ENCODE peak calls at places on chromosomes 3 and 15, in ten cellular contexts. P is fibroblast of pulmonary artery, O is epithelial cell of esophagus, M is cardiac fibroblast, J is heart right ventricle, T is nephron progenitor cell, D is body of pancreas, L is endothelial cell, F is HepG2, Q is right atrium auricular region. U is an unnamed sample.

GRCh38 chr3:187750041-187750512 is 4.8 kb upstream of the BCL6 start:
- DNase-seq in Q (no peak), O (peak), P (no peak), F (peak), J (peak), M (peak), L (peak), D (peak), T (peak), U (no peak)

GRCh38 chr3:43273429-43273828 is 12.9 kb upstream of the SNRK start:
- DNase-seq in D (no peak), O (no peak), L (no peak), M (no peak), J (no peak), P (no peak), F (no peak), Q (no peak), T (no peak), U (no peak)

GRCh38 chr3:186281172-186281571 is 80.9 kb downstream of the DGKG start:
- DNase-seq in L (no peak), D (no peak), J (no peak), Q (peak), F (no peak), M (peak), O (peak), P (peak), T (no peak), U (peak)

GRCh38 chr3:9930804-9931418 is 2.7 kb upstream of the CRELD1 start:
- DNase-seq in Q (no peak), D (no peak), J (no peak), T (no peak), O (no peak), L (no peak), M (peak), F (peak), P (peak), U (no peak)

GRCh38 chr3:156201411-156202405 is 81.3 kb downstream of the KCNAB1 start:
- DNase-seq in P (no peak), O (peak), J (no peak), M (no peak), Q (no peak), D (no peak), F (no peak), L (no peak), T (no peak), U (no peak)

GRCh38 chr3:52495096-52495495 is at the start of gene STAB1:
- DNase-seq in L (peak), J (peak), P (no peak), Q (peak), D (no peak), M (no peak), T (no peak), F (no peak), O (no peak), U (no peak)

GRCh38 chr15:86163771-86164170 is 84.1 kb downstream of the AGBL1 start:
- DNase-seq in M (no peak), O (no peak), Q (no peak), T (no peak), J (no peak), D (no peak), P (no peak), F (no peak), L (no peak), U (peak)

GRCh38 chr3:29755416-29755815 is 474.5 kb downstream of the RBMS3 start:
- DNase-seq in F (no peak), O (no peak), M (no peak), P (no peak), L (no peak), Q (no peak), J (no peak), T (no peak), D (no peak), U (no peak)

GRCh38 chr15:51424780-51425179 is 83.3 kb downstream of the GLDN start:
- DNase-seq in Q (no peak), O (peak), M (no peak), D (no peak), L (no peak), T (no peak), F (no peak), J (no peak), P (no peak), U (peak)

GRCh38 chr15:57060799-57061198 is 142.4 kb downstream of the TCF12 start:
- DNase-seq in P (peak), O (peak), D (no peak), F (peak), L (no peak), Q (no peak), T (no peak), J (no peak), M (peak), U (peak)

GRCh38 chr15:82680200-82681102 is 29.2 kb downstream of the AP3B2 start:
- DNase-seq in O (peak), D (peak), L (peak), Q (no peak), P (no peak), J (no peak), M (no peak), F (no peak), T (peak), U (peak)
- TF ChIP-seq CTCF in O (peak), D (peak), L (no peak), Q (no peak), P (no peak), J (no peak), M (no peak), F (no peak), T (no peak), U (peak)

GRCh38 chr3:160577551-160578195 is 12.3 kb upstream of the KPNA4 start:
- DNase-seq in F (peak), L (no peak), D (peak), J (no peak), T (no peak), Q (no peak), O (peak), M (peak), P (peak), U (peak)
- TF ChIP-seq CTCF in F (peak), L (no peak), D (peak), J (peak), T (no peak), Q (no peak), O (peak), M (no peak), P (peak), U (no peak)

DNA sequence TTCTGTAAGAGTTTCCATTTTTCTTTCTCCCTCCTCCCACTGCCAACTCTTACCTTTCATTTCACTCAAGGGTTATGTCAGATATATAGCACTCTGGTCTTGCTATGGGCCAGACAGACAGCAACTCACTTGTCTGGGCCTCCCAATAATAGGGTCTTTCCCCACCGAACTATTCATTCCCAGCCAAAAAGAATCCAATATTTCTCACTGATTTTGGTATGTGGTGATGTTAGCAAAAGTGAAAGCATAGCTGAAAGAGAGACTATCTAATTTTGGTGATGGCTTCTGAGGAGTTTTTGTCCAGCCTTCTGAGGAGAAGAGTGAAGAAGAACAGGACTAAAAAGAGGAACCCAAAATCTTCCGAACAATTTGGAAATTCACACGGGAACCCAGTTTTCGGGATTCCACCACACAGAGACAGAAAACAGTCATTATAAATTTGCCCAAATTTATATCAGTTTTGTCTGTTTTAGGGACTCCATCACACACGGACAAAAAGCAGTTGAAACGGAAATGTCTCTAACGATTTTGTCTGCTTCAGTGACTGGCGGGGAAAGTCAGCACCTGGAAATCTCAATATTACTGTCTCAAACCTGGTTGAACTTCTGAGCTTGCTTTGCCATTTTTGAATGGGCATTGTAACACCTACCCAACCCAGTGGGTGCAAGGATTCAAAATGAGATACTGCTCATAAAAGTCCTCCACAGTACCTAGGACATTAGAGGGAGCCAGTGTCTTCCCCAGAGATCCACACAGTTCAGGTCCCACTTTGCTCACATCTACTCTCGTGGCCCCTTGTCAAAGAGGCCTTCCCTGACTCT is 9.1 kb downstream of the CD80 start:
- DNase-seq in J (no peak), T (no peak), L (no peak), Q (no peak), F (no peak), P (peak), D (no peak), M (no peak), O (no peak), U (no peak)
- TF ChIP-seq CTCF in J (no peak), T (no peak), L (no peak), Q (no peak), F (peak), P (no peak), D (no peak), M (no peak), O (no peak), U (no peak)

GRCh38 chr15:98853161-98853560 is 154.4 kb downstream of the PGPEP1L start:
- DNase-seq in M (peak), J (peak), Q (peak), D (peak), T (peak), P (peak), O (peak), L (peak), F (peak), U (peak)
- TF ChIP-seq CTCF in M (no peak), J (no peak), Q (no peak), D (peak), T (no peak), P (no peak), O (no peak), L (no peak), F (no peak), U (no peak)

GRCh38 chr15:43370975-43371974 is at the start of the genes TUBGCP4 and ZSCAN29:
- DNase-seq in M (peak), Q (peak), J (peak), L (peak), T (peak), O (peak), P (peak), D (peak), F (peak), U (peak)

GRCh38 chr15:43370310-43370974 is 401 bp downstream of the ZSCAN29 start:
- DNase-seq in J (no peak), Q (no peak), O (peak), D (peak), L (peak), M (peak), P (peak), F (peak), T (peak), U (no peak)

DNA sequence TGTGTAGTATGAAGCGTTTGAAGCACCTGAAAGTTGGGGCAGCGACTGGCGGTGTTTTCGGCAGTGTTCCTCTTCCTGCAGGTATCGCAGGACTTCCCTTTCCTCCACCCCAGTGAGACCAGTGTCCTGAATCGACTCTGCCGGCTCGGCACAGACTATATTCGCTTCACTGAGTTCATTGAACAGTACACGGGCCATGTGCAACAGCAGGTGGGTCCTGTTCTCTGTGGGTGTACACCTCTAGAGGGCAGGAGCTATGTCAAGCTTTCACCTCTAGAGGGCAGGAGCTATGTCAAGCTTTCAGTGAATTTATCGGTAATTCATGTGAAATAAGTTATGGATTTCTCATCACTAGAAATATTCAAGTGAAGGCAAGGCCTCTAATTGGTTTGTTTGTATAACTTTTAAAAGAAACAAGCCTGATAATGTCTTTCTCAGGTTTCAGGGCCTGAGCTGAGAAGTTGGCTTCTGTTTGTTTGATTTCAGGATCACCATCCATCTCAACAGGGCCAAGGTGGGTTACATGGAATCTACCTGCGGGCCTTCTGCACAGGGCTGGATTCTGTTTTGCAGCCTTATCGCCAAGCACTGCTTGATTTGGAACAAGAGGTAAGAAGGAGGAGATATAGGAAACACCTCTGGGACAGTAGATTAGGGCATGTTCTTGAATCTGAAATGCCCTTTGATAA is 5.3 kb downstream of the TUBGCP4 start:
- DNase-seq in O (peak), F (peak), D (peak), M (peak), T (peak), L (peak), P (peak), J (no peak), Q (no peak), U (peak)
- TF ChIP-seq CTCF in O (peak), F (peak), D (peak), M (peak), T (peak), L (peak), P (peak), J (peak), Q (peak), U (peak)